ENCODE peak calls at places on chromosomes 7 and 10, in nine cellular contexts. One of them, this sample, is unnamed.
A peak's percentile ranks its signal among the peaks of the same experiment; 100 is the strongest.

GRCh38 chr10:3887885-3888476 is 103.0 kb upstream of the KLF6 start:
- DNase-seq in Right ventricle myocardium inferior: no peak
- DNase-seq in SK-MEL-5: no peak
- DNase-seq in CD4-positive, CD25-positive, alpha-beta regulatory T cell: peak; percentile 66
- DNase-seq in HT1080: peak; percentile 85
- DNase-seq in NCI-H2029 treated with DMSO at 0.1 percent for 48 hours: no peak
- DNase-seq in activated CD8-positive, alpha-beta T cell treated with anti-CD3 and anti-CD28 coated beads, Interleukin-2, amount 10 ng/mL, durations not matched to agents 7 days and 5 days: peak; percentile 34
- DNase-seq in posterior vena cava: peak; percentile 90
- DNase-seq in activated CD4-positive, alpha-beta T cell treated with anti-CD3 and anti-CD28 coated beads for 48 hours: peak; percentile 62
- DNase-seq in this sample: peak; percentile 93

GRCh38 chr7:155920068-155920461 is 107.8 kb upstream of the SHH start:
- DNase-seq in Right ventricle myocardium inferior: no peak
- DNase-seq in SK-MEL-5: no peak
- DNase-seq in CD4-positive, CD25-positive, alpha-beta regulatory T cell: no peak
- DNase-seq in HT1080: no peak
- DNase-seq in NCI-H2029 treated with DMSO at 0.1 percent for 48 hours: no peak
- DNase-seq in activated CD8-positive, alpha-beta T cell treated with anti-CD3 and anti-CD28 coated beads, Interleukin-2, amount 10 ng/mL, durations not matched to agents 7 days and 5 days: no peak
- DNase-seq in posterior vena cava: peak; percentile 58
- DNase-seq in activated CD4-positive, alpha-beta T cell treated with anti-CD3 and anti-CD28 coated beads for 48 hours: no peak
- DNase-seq in this sample: no peak

GRCh38 chr10:73647211-73647874 is 6.1 kb upstream of the MYOZ1 start:
- DNase-seq in Right ventricle myocardium inferior: peak; percentile 77
- DNase-seq in SK-MEL-5: no peak
- DNase-seq in CD4-positive, CD25-positive, alpha-beta regulatory T cell: no peak
- DNase-seq in HT1080: no peak
- DNase-seq in NCI-H2029 treated with DMSO at 0.1 percent for 48 hours: peak; percentile 9
- DNase-seq in activated CD8-positive, alpha-beta T cell treated with anti-CD3 and anti-CD28 coated beads, Interleukin-2, amount 10 ng/mL, durations not matched to agents 7 days and 5 days: no peak
- DNase-seq in posterior vena cava: peak; percentile 91
- DNase-seq in activated CD4-positive, alpha-beta T cell treated with anti-CD3 and anti-CD28 coated beads for 48 hours: peak; percentile 40
- DNase-seq in this sample: no peak

GRCh38 chr10:12502526-12503274 is 153.4 kb downstream of the CAMK1D start:
- DNase-seq in Right ventricle myocardium inferior: no peak
- DNase-seq in SK-MEL-5: no peak
- DNase-seq in CD4-positive, CD25-positive, alpha-beta regulatory T cell: no peak
- DNase-seq in HT1080: no peak
- DNase-seq in NCI-H2029 treated with DMSO at 0.1 percent for 48 hours: no peak
- DNase-seq in activated CD8-positive, alpha-beta T cell treated with anti-CD3 and anti-CD28 coated beads, Interleukin-2, amount 10 ng/mL, durations not matched to agents 7 days and 5 days: peak; percentile 17
- DNase-seq in posterior vena cava: peak; percentile 65
- DNase-seq in activated CD4-positive, alpha-beta T cell treated with anti-CD3 and anti-CD28 coated beads for 48 hours: no peak
- DNase-seq in this sample: no peak

GRCh38 chr7:9846902-9847301 is 1126.8 kb upstream of the PHF14 start:
- DNase-seq in Right ventricle myocardium inferior: no peak
- DNase-seq in SK-MEL-5: no peak
- DNase-seq in CD4-positive, CD25-positive, alpha-beta regulatory T cell: no peak
- DNase-seq in HT1080: no peak
- DNase-seq in NCI-H2029 treated with DMSO at 0.1 percent for 48 hours: no peak
- DNase-seq in activated CD8-positive, alpha-beta T cell treated with anti-CD3 and anti-CD28 coated beads, Interleukin-2, amount 10 ng/mL, durations not matched to agents 7 days and 5 days: no peak
- DNase-seq in posterior vena cava: no peak
- DNase-seq in activated CD4-positive, alpha-beta T cell treated with anti-CD3 and anti-CD28 coated beads for 48 hours: no peak
- DNase-seq in this sample: no peak

GRCh38 chr10:117594722-117595121 is 52.2 kb downstream of the EMX2 start:
- DNase-seq in Right ventricle myocardium inferior: no peak
- DNase-seq in SK-MEL-5: no peak
- DNase-seq in CD4-positive, CD25-positive, alpha-beta regulatory T cell: no peak
- DNase-seq in HT1080: peak; percentile 54
- DNase-seq in NCI-H2029 treated with DMSO at 0.1 percent for 48 hours: no peak
- DNase-seq in activated CD8-positive, alpha-beta T cell treated with anti-CD3 and anti-CD28 coated beads, Interleukin-2, amount 10 ng/mL, durations not matched to agents 7 days and 5 days: no peak
- DNase-seq in posterior vena cava: no peak
- DNase-seq in activated CD4-positive, alpha-beta T cell treated with anti-CD3 and anti-CD28 coated beads for 48 hours: no peak
- DNase-seq in this sample: peak; percentile 32

GRCh38 chr10:93259126-93259525 is 185.4 kb downstream of the CYP26A1 start:
- DNase-seq in Right ventricle myocardium inferior: no peak
- DNase-seq in SK-MEL-5: no peak
- DNase-seq in CD4-positive, CD25-positive, alpha-beta regulatory T cell: no peak
- DNase-seq in HT1080: no peak
- DNase-seq in NCI-H2029 treated with DMSO at 0.1 percent for 48 hours: no peak
- DNase-seq in activated CD8-positive, alpha-beta T cell treated with anti-CD3 and anti-CD28 coated beads, Interleukin-2, amount 10 ng/mL, durations not matched to agents 7 days and 5 days: no peak
- DNase-seq in posterior vena cava: no peak
- DNase-seq in activated CD4-positive, alpha-beta T cell treated with anti-CD3 and anti-CD28 coated beads for 48 hours: no peak
- DNase-seq in this sample: no peak

GRCh38 chr7:148624735-148625134 is 34.2 kb downstream of the C7orf33 start:
- DNase-seq in Right ventricle myocardium inferior: no peak
- DNase-seq in SK-MEL-5: no peak
- DNase-seq in CD4-positive, CD25-positive, alpha-beta regulatory T cell: no peak
- DNase-seq in HT1080: no peak
- DNase-seq in NCI-H2029 treated with DMSO at 0.1 percent for 48 hours: no peak
- DNase-seq in activated CD8-positive, alpha-beta T cell treated with anti-CD3 and anti-CD28 coated beads, Interleukin-2, amount 10 ng/mL, durations not matched to agents 7 days and 5 days: no peak
- DNase-seq in posterior vena cava: no peak
- DNase-seq in activated CD4-positive, alpha-beta T cell treated with anti-CD3 and anti-CD28 coated beads for 48 hours: no peak
- DNase-seq in this sample: no peak

GRCh38 chr10:91163709-91164474 is 56.6 kb upstream of the PCGF5 start:
- DNase-seq in Right ventricle myocardium inferior: no peak
- DNase-seq in SK-MEL-5: no peak
- DNase-seq in CD4-positive, CD25-positive, alpha-beta regulatory T cell: peak; percentile 61
- DNase-seq in HT1080: peak; percentile 62
- DNase-seq in NCI-H2029 treated with DMSO at 0.1 percent for 48 hours: no peak
- DNase-seq in activated CD8-positive, alpha-beta T cell treated with anti-CD3 and anti-CD28 coated beads, Interleukin-2, amount 10 ng/mL, durations not matched to agents 7 days and 5 days: peak; percentile 70
- DNase-seq in posterior vena cava: peak; percentile 94
- DNase-seq in activated CD4-positive, alpha-beta T cell treated with anti-CD3 and anti-CD28 coated beads for 48 hours: peak; percentile 83
- DNase-seq in this sample: peak; percentile 94

GRCh38 chr7:30726296-30727006 is 25.5 kb upstream of the INMT start:
- DNase-seq in Right ventricle myocardium inferior: no peak
- DNase-seq in SK-MEL-5: no peak
- DNase-seq in CD4-positive, CD25-positive, alpha-beta regulatory T cell: no peak
- DNase-seq in HT1080: no peak
- DNase-seq in NCI-H2029 treated with DMSO at 0.1 percent for 48 hours: no peak
- DNase-seq in activated CD8-positive, alpha-beta T cell treated with anti-CD3 and anti-CD28 coated beads, Interleukin-2, amount 10 ng/mL, durations not matched to agents 7 days and 5 days: peak; percentile 51
- DNase-seq in posterior vena cava: no peak
- DNase-seq in activated CD4-positive, alpha-beta T cell treated with anti-CD3 and anti-CD28 coated beads for 48 hours: peak; percentile 27
- DNase-seq in this sample: no peak

GRCh38 chr7:133837248-133837647 is 289.9 kb upstream of the LRGUK start:
- DNase-seq in Right ventricle myocardium inferior: no peak
- DNase-seq in SK-MEL-5: no peak
- DNase-seq in CD4-positive, CD25-positive, alpha-beta regulatory T cell: no peak
- DNase-seq in HT1080: no peak
- DNase-seq in NCI-H2029 treated with DMSO at 0.1 percent for 48 hours: no peak
- DNase-seq in activated CD8-positive, alpha-beta T cell treated with anti-CD3 and anti-CD28 coated beads, Interleukin-2, amount 10 ng/mL, durations not matched to agents 7 days and 5 days: no peak
- DNase-seq in posterior vena cava: no peak
- DNase-seq in activated CD4-positive, alpha-beta T cell treated with anti-CD3 and anti-CD28 coated beads for 48 hours: no peak
- DNase-seq in this sample: no peak

GRCh38 chr7:151233111-151233701 is 923 bp downstream of the CHPF2 start:
- DNase-seq in Right ventricle myocardium inferior: no peak
- DNase-seq in SK-MEL-5: peak; percentile 46
- DNase-seq in CD4-positive, CD25-positive, alpha-beta regulatory T cell: peak; percentile 43
- DNase-seq in HT1080: peak; percentile 72
- DNase-seq in NCI-H2029 treated with DMSO at 0.1 percent for 48 hours: no peak
- DNase-seq in activated CD8-positive, alpha-beta T cell treated with anti-CD3 and anti-CD28 coated beads, Interleukin-2, amount 10 ng/mL, durations not matched to agents 7 days and 5 days: peak; percentile 80
- DNase-seq in posterior vena cava: peak; percentile 90
- DNase-seq in activated CD4-positive, alpha-beta T cell treated with anti-CD3 and anti-CD28 coated beads for 48 hours: peak; percentile 86
- DNase-seq in this sample: peak; percentile 91

GRCh38 chr10:61986788-61987187 is 85.3 kb downstream of the ARID5B start:
- DNase-seq in Right ventricle myocardium inferior: no peak
- DNase-seq in SK-MEL-5: no peak
- DNase-seq in CD4-positive, CD25-positive, alpha-beta regulatory T cell: no peak
- DNase-seq in HT1080: no peak
- DNase-seq in NCI-H2029 treated with DMSO at 0.1 percent for 48 hours: no peak
- DNase-seq in activated CD8-positive, alpha-beta T cell treated with anti-CD3 and anti-CD28 coated beads, Interleukin-2, amount 10 ng/mL, durations not matched to agents 7 days and 5 days: no peak
- DNase-seq in posterior vena cava: no peak
- DNase-seq in activated CD4-positive, alpha-beta T cell treated with anti-CD3 and anti-CD28 coated beads for 48 hours: no peak
- DNase-seq in this sample: no peak

GRCh38 chr10:124526621-124527267 is 65.1 kb downstream of the LHPP start:
- DNase-seq in Right ventricle myocardium inferior: peak; percentile 50
- DNase-seq in SK-MEL-5: no peak
- DNase-seq in CD4-positive, CD25-positive, alpha-beta regulatory T cell: no peak
- DNase-seq in HT1080: no peak
- DNase-seq in NCI-H2029 treated with DMSO at 0.1 percent for 48 hours: no peak
- DNase-seq in activated CD8-positive, alpha-beta T cell treated with anti-CD3 and anti-CD28 coated beads, Interleukin-2, amount 10 ng/mL, durations not matched to agents 7 days and 5 days: no peak
- DNase-seq in posterior vena cava: no peak
- DNase-seq in activated CD4-positive, alpha-beta T cell treated with anti-CD3 and anti-CD28 coated beads for 48 hours: no peak
- DNase-seq in this sample: no peak